ENCODE peak calls at places on chromosomes 5 and 9, in six cellular contexts. One of them, this sample, is unnamed.

GRCh38 chr9:124758061-124758460 is 13.1 kb downstream of the NR6A1 start:
- DNase-seq in IMR-90: no peak
- DNase-seq in H1: no peak
- DNase-seq in mesendoderm: peak; percentile 73
- DNase-seq in trophoblast cell: no peak
- DNase-seq in mesenchymal stem cell: no peak
- DNase-seq in this sample: no peak

GRCh38 chr9:114177423-114178064 is 22.2 kb downstream of the COL27A1 start:
- DNase-seq in IMR-90: peak; percentile 76
- DNase-seq in trophoblast cell: no peak
- DNase-seq in mesendoderm: no peak
- DNase-seq in mesenchymal stem cell: peak; percentile 86
- DNase-seq in H1: no peak
- DNase-seq in this sample: no peak

GRCh38 chr5:88188458-88189132 is 80.0 kb downstream of the TMEM161B start:
- DNase-seq in mesenchymal stem cell: no peak
- DNase-seq in IMR-90: no peak
- DNase-seq in H1: no peak
- DNase-seq in trophoblast cell: no peak
- DNase-seq in mesendoderm: peak; percentile 20
- DNase-seq in this sample: no peak

GRCh38 chr5:53333160-53333559 is 147.3 kb upstream of the FST start:
- DNase-seq in IMR-90: peak; percentile 69
- DNase-seq in H1: no peak
- DNase-seq in trophoblast cell: no peak
- DNase-seq in mesenchymal stem cell: no peak
- DNase-seq in mesendoderm: no peak
- DNase-seq in this sample: no peak

GRCh38 chr9:89592963-89593775 is 11.6 kb upstream of the GADD45G start:
- DNase-seq in trophoblast cell: peak; percentile 65
- DNase-seq in mesendoderm: peak; percentile 97
- DNase-seq in H1: peak; percentile 73
- DNase-seq in mesenchymal stem cell: peak; percentile 92
- DNase-seq in IMR-90: peak; percentile 57
- DNase-seq in this sample: peak; percentile 44

GRCh38 chr9:76271755-76272154 is 122.5 kb downstream of the RFK start:
- DNase-seq in mesendoderm: no peak
- DNase-seq in mesenchymal stem cell: no peak
- DNase-seq in H1: no peak
- DNase-seq in trophoblast cell: no peak
- DNase-seq in IMR-90: peak; percentile 51
- DNase-seq in this sample: no peak

GRCh38 chr5:137954131-137954879 is 65.0 kb downstream of the PKD2L2 start:
- DNase-seq in mesendoderm: peak; percentile 21
- DNase-seq in mesenchymal stem cell: peak; percentile 97
- DNase-seq in trophoblast cell: no peak
- DNase-seq in IMR-90: peak; percentile 94
- DNase-seq in H1: no peak
- DNase-seq in this sample: no peak

GRCh38 chr5:129249891-129250290 is 155.3 kb downstream of the ISOC1 start:
- DNase-seq in mesendoderm: no peak
- DNase-seq in IMR-90: no peak
- DNase-seq in mesenchymal stem cell: no peak
- DNase-seq in H1: no peak
- DNase-seq in trophoblast cell: no peak
- DNase-seq in this sample: no peak

GRCh38 chr5:35129921-35130485 is 82.3 kb upstream of the AGXT2 start:
- DNase-seq in mesendoderm: no peak
- DNase-seq in IMR-90: peak; percentile 65
- DNase-seq in H1: no peak
- DNase-seq in mesenchymal stem cell: peak; percentile 19
- DNase-seq in trophoblast cell: peak; percentile 54
- DNase-seq in this sample: no peak

GRCh38 chr5:103511554-103511885 is 51.1 kb downstream of the NUDT12 start:
- DNase-seq in mesendoderm: no peak
- DNase-seq in mesenchymal stem cell: peak; percentile 27
- DNase-seq in trophoblast cell: no peak
- DNase-seq in H1: no peak
- DNase-seq in IMR-90: no peak
- DNase-seq in this sample: no peak

GRCh38 chr9:113599647-113600476 is 136.3 kb downstream of the RGS3 start:
- DNase-seq in IMR-90: peak; percentile 93
- DNase-seq in mesendoderm: peak; percentile 94
- DNase-seq in H1: no peak
- DNase-seq in trophoblast cell: no peak
- DNase-seq in mesenchymal stem cell: peak; percentile 95
- DNase-seq in this sample: no peak

GRCh38 chr5:81209869-81210268 is 23.3 kb upstream of the CKMT2 start:
- DNase-seq in mesenchymal stem cell: no peak
- DNase-seq in trophoblast cell: no peak
- DNase-seq in H1: no peak
- DNase-seq in IMR-90: no peak
- DNase-seq in mesendoderm: no peak
- DNase-seq in this sample: no peak

DNA sequence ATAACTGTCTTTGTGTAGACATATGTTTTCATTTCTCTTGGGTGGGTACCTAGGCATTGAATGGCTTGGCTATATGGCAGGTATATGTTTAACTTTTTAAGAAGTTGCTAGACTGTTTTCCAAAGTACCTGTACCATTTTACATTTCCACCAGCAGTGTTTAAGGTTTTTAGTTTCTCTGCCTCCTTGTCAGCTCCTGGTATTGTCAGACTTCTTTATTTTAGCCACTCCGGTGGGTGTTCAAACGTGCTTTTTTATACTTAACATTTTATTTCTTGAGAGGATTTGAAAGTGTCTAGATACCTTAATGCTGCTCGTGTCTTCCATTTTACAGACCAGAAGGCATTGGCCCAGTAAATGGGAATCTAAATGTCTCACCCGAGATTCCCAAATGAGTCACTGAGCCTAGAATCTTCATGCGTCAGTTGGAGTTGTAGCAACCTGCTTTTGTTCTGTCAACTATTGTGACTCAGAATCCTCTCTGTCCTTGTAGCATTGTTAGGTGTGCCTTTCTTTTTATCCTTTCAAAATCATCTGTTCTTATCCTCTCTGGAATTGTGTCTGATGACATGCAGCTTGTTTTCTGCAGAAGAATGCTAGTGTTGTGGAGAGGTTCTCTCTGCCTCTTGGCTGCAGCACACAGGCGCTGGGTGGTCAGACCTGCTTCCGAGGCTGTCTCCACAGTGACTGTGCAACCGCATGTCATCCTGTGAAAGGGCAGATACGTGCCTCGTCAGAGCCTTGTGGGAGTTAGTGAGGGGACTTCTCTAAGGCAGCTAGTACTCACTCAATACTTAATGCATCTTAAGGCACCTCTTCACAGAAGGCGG is 291.8 kb downstream of the AOPEP start:
- DNase-seq in H1: no peak
- DNase-seq in trophoblast cell: peak; percentile 95
- DNase-seq in IMR-90: peak; percentile 97
- DNase-seq in mesenchymal stem cell: peak; percentile 93
- DNase-seq in mesendoderm: peak; percentile 46
- DNase-seq in this sample: no peak
- H3K4me3 ChIP-seq in H1: no peak overlapping the region
- H3K4me3 ChIP-seq in trophoblast cell: no peak overlapping the region
- H3K4me3 ChIP-seq in IMR-90: no peak overlapping the region
- H3K4me3 ChIP-seq in mesenchymal stem cell: no peak overlapping the region
- H3K4me3 ChIP-seq in mesendoderm: no peak overlapping the region
- H3K4me3 ChIP-seq in this sample: no peak overlapping the region

GRCh38 chr5:71862661-71863060 is 143.6 kb downstream of the CARTPT start:
- DNase-seq in mesendoderm: no peak
- DNase-seq in IMR-90: no peak
- DNase-seq in trophoblast cell: no peak
- DNase-seq in H1: no peak
- DNase-seq in mesenchymal stem cell: no peak
- DNase-seq in this sample: no peak

GRCh38 chr5:71861682-71862457 is 142.8 kb downstream of the CARTPT start:
- DNase-seq in H1: no peak
- DNase-seq in mesenchymal stem cell: no peak
- DNase-seq in trophoblast cell: no peak
- DNase-seq in IMR-90: no peak
- DNase-seq in mesendoderm: no peak
- DNase-seq in this sample: no peak

GRCh38 chr5:71860048-71860447 is 141.0 kb downstream of the CARTPT start:
- DNase-seq in mesendoderm: peak; percentile 85
- DNase-seq in mesenchymal stem cell: no peak
- DNase-seq in H1: no peak
- DNase-seq in trophoblast cell: no peak
- DNase-seq in IMR-90: no peak
- DNase-seq in this sample: no peak

GRCh38 chr5:71865202-71865601 is 146.1 kb downstream of the CARTPT start:
- DNase-seq in IMR-90: peak; percentile 75
- DNase-seq in mesendoderm: no peak
- DNase-seq in mesenchymal stem cell: no peak
- DNase-seq in H1: no peak
- DNase-seq in trophoblast cell: no peak
- DNase-seq in this sample: no peak

GRCh38 chr5:71859515-71859914 is 140.4 kb downstream of the CARTPT start:
- DNase-seq in H1: no peak
- DNase-seq in trophoblast cell: no peak
- DNase-seq in mesenchymal stem cell: no peak
- DNase-seq in IMR-90: no peak
- DNase-seq in mesendoderm: no peak
- DNase-seq in this sample: no peak
- H2AK5ac ChIP-seq in H1: no peak overlapping the region
- H2AK5ac ChIP-seq in trophoblast cell: no peak overlapping the region
- H2AK5ac ChIP-seq in mesenchymal stem cell: no peak overlapping the region
- H2AK5ac ChIP-seq in IMR-90: no peak overlapping the region
- H2AK5ac ChIP-seq in mesendoderm: no peak overlapping the region
- H2AK5ac ChIP-seq in this sample: no peak overlapping the region

GRCh38 chr9:4987996-4988421 is 2.9 kb downstream of the JAK2 start:
- DNase-seq in trophoblast cell: peak; percentile 21
- DNase-seq in mesendoderm: peak; percentile 92
- DNase-seq in mesenchymal stem cell: peak; percentile 81
- DNase-seq in H1: peak; percentile 76
- DNase-seq in IMR-90: peak; percentile 66
- DNase-seq in this sample: peak; percentile 77

GRCh38 chr9:4986291-4986690 is 1.2 kb downstream of the JAK2 start:
- DNase-seq in trophoblast cell: no peak
- DNase-seq in mesendoderm: no peak
- DNase-seq in mesenchymal stem cell: peak; percentile 45
- DNase-seq in IMR-90: peak; percentile 13
- DNase-seq in H1: no peak
- DNase-seq in this sample: no peak

GRCh38 chr9:4985376-4986266 is 549 bp downstream of the JAK2 start:
- DNase-seq in mesendoderm: peak; percentile 72
- DNase-seq in IMR-90: peak; percentile 45
- DNase-seq in mesenchymal stem cell: peak; percentile 79
- DNase-seq in H1: no peak
- DNase-seq in trophoblast cell: peak; percentile 29
- DNase-seq in this sample: peak; percentile 12

GRCh38 chr9:4984571-4985375 is at the start of gene JAK2:
- DNase-seq in trophoblast cell: peak; percentile 95
- DNase-seq in mesendoderm: peak; percentile 96
- DNase-seq in mesenchymal stem cell: peak; percentile 96
- DNase-seq in H1: peak; percentile 89
- DNase-seq in IMR-90: peak; percentile 93
- DNase-seq in this sample: peak; percentile 81

DNA sequence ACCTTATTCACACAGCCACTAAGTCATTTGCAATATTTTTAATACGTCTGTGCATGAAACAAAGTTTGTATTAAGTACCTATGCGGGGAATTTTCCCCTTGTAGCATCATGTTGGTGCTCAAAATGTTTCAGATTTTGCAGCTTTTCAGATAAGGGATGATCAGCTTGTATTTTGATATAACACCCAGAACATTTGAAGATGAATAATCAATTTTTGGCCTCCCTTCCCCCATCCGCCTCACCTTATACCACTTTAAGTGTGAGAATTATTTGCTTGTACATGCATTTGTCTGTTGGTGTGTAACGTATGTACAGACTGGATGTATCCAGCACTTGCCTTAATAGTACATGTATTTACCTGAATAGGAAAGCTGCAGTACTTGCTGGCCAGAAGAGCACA is 1.7 kb downstream of the JAK2 start:
- DNase-seq in H1: no peak
- DNase-seq in mesenchymal stem cell: no peak
- DNase-seq in trophoblast cell: no peak
- DNase-seq in IMR-90: no peak
- DNase-seq in mesendoderm: no peak
- DNase-seq in this sample: no peak
- H3K4me3 ChIP-seq in H1: no peak overlapping the region
- H3K4me3 ChIP-seq in mesenchymal stem cell: no peak overlapping the region
- H3K4me3 ChIP-seq in trophoblast cell: no peak overlapping the region
- H3K4me3 ChIP-seq in IMR-90: peak overlapping the region; percentile 64
- H3K4me3 ChIP-seq in mesendoderm: no peak overlapping the region
- H3K4me3 ChIP-seq in this sample: no peak overlapping the region

GRCh38 chr9:116475201-116475600 is 211.9 kb upstream of the TRIM32 start:
- DNase-seq in mesenchymal stem cell: peak; percentile 25
- DNase-seq in mesendoderm: no peak
- DNase-seq in IMR-90: peak; percentile 55
- DNase-seq in H1: no peak
- DNase-seq in trophoblast cell: no peak
- DNase-seq in this sample: no peak
- H2AK5ac ChIP-seq in mesenchymal stem cell: no peak overlapping the region
- H2AK5ac ChIP-seq in mesendoderm: no peak overlapping the region
- H2AK5ac ChIP-seq in IMR-90: no peak overlapping the region
- H2AK5ac ChIP-seq in H1: peak overlapping the region; percentile 78
- H2AK5ac ChIP-seq in trophoblast cell: no peak overlapping the region
- H2AK5ac ChIP-seq in this sample: no peak overlapping the region